ENCODE peak calls at places on chromosome 17, in five cellular contexts. Q, U, F, Z and Y are unnamed samples.

GRCh38 chr17:60971515-60972369 is 294.1 kb downstream of the BCAS3 start:
- DNase-seq in Z (peak), Q (peak), F (peak), U (no peak), Y (no peak)

GRCh38 chr17:9987779-9988585 is 82.9 kb upstream of the RCVRN start:
- DNase-seq in Q (no peak), Z (no peak), U (no peak), F (no peak), Y (no peak)

GRCh38 chr17:16900288-16900882 is 71.5 kb downstream of the TNFRSF13B start:
- DNase-seq in U (no peak), F (no peak), Q (no peak), Z (no peak), Y (no peak)

GRCh38 chr17:75535119-75535537 is 9.6 kb downstream of the LLGL2 start:
- DNase-seq in Z (no peak), U (no peak), F (no peak), Q (no peak), Y (peak)

GRCh38 chr17:57135026-57135747 is 50.1 kb downstream of the AKAP1 start:
- DNase-seq in F (no peak), Q (no peak), Z (no peak), U (no peak), Y (no peak)

GRCh38 chr17:69857412-69857835 is 217.6 kb upstream of the KCNJ16 start:
- DNase-seq in Z (peak), U (peak), F (no peak), Q (peak), Y (no peak)

GRCh38 chr17:55852734-55853133 is 101.9 kb downstream of the PCTP start:
- DNase-seq in F (no peak), Z (no peak), U (no peak), Q (no peak), Y (no peak)

GRCh38 chr17:65173284-65173793 is 36.2 kb downstream of the RGS9 start:
- DNase-seq in U (no peak), Z (peak), F (no peak), Q (no peak), Y (peak)

GRCh38 chr17:80261159-80261894 is 675 bp downstream of the RNF213 start:
- DNase-seq in Q (no peak), Z (peak), U (no peak), F (no peak), Y (peak)

GRCh38 chr17:73170324-73170723 is 5.5 kb downstream of the SSTR2 start:
- DNase-seq in Q (no peak), Z (no peak), U (no peak), F (no peak), Y (no peak)

GRCh38 chr17:43338886-43339516 is 59.8 kb upstream of the ARL4D start:
- DNase-seq in Z (no peak), Q (no peak), U (no peak), F (peak), Y (no peak)